ENCODE peak calls at places on chromosomes 7 and 10, in four cellular contexts. Q is glutamatergic neuron, P is colonic mucosa, W is lower leg skin. A is an unnamed sample.

GRCh38 chr7:138388673-138389491 is 71.2 kb upstream of the TRIM24 start:
- DNase-seq in Q (no peak), P (peak; percentile 29), W (no peak), A (no peak)

GRCh38 chr10:14751576-14752330 is 22.9 kb downstream of the FAM107B start:
- DNase-seq in Q (peak; percentile 65), P (peak; percentile 32), W (peak; percentile 91), A (peak; percentile 80)

GRCh38 chr10:58932126-58932525 is 244.3 kb upstream of the PHYHIPL start:
- DNase-seq in Q (no peak), P (no peak), W (no peak), A (no peak)

GRCh38 chr7:105776068-105776790 is 100.2 kb downstream of the ATXN7L1 start:
- DNase-seq in Q (peak; percentile 38), P (peak; percentile 32), W (no peak), A (no peak)

GRCh38 chr7:97155897-97156418 is 38.5 kb downstream of the SDHAF3 start:
- DNase-seq in Q (no peak), P (no peak), W (no peak), A (no peak)

GRCh38 chr10:78898341-78899097 is 170.2 kb upstream of the ZMIZ1 start:
- DNase-seq in Q (no peak), P (peak; percentile 9), W (peak; percentile 61), A (peak; percentile 31)

GRCh38 chr10:124206616-124207015 is 113.2 kb upstream of the CHST15 start:
- DNase-seq in Q (no peak), P (no peak), W (peak; percentile 60), A (no peak)

GRCh38 chr7:128154519-128154918 is 86.6 kb upstream of the LEP start:
- DNase-seq in Q (no peak), P (no peak), W (peak; percentile 34), A (no peak)

GRCh38 chr10:126563361-126563760 is 107.1 kb downstream of the C10orf90 start:
- DNase-seq in Q (no peak), P (no peak), W (no peak), A (no peak)

GRCh38 chr7:135980665-135981180 is 3.6 kb upstream of the MTPN start:
- DNase-seq in Q (no peak), P (peak; percentile 20), W (no peak), A (peak; percentile 56)

GRCh38 chr10:25704622-25705021 is 229.4 kb upstream of the MYO3A start:
- DNase-seq in Q (no peak), P (no peak), W (no peak), A (no peak)

GRCh38 chr10:3757638-3758490 is 27.1 kb downstream of the KLF6 start:
- DNase-seq in Q (no peak), P (no peak), W (peak; percentile 84), A (no peak)

A was measured in suprapubic skin.